ENCODE peak calls at places on chromosomes 5 and 9, in four cellular contexts. J, D, M and V are unnamed samples.
A peak's percentile ranks its signal among the peaks of the same experiment; 100 is the strongest.

GRCh38 chr9:83707518-83707767 is 315 bp downstream of the UBQLN1 start:
- DNase-seq in M (no peak), J (no peak), D (no peak), V (no peak)

GRCh38 chr9:137417161-137418021 is 5.6 kb downstream of the EXD3 start:
- DNase-seq in M (no peak), J (no peak), D (no peak), V (no peak)

GRCh38 chr9:106620081-106620480 is 242.9 kb upstream of the ZNF462 start:
- DNase-seq in J (no peak), M (no peak), D (no peak), V (no peak)

GRCh38 chr9:33852216-33852826 is 35.4 kb downstream of the UBE2R2 start:
- DNase-seq in D (peak; percentile 29), J (peak; percentile 62), M (peak; percentile 5), V (peak; percentile 38)

GRCh38 chr5:126341906-126342625 is 81.1 kb upstream of the GRAMD2B start:
- DNase-seq in J (no peak), M (no peak), D (no peak), V (no peak)

GRCh38 chr5:138833095-138833494 is 42.0 kb downstream of the LRRTM2 start:
- DNase-seq in M (no peak), D (no peak), J (no peak), V (no peak)

GRCh38 chr5:74334034-74334433 is 306.5 kb downstream of the ENC1 start:
- DNase-seq in M (no peak), D (no peak), J (no peak), V (no peak)

GRCh38 chr5:83401122-83401620 is 70.4 kb upstream of the VCAN start:
- DNase-seq in M (no peak), J (peak; percentile 28), D (no peak), V (no peak)

GRCh38 chr5:77224672-77225355 is 14.3 kb downstream of the PDE8B start:
- DNase-seq in D (no peak), J (no peak), M (no peak), V (no peak)

GRCh38 chr9:110180713-110181434 is 27.1 kb downstream of the C9orf152 start:
- DNase-seq in J (peak; percentile 90), D (no peak), M (no peak), V (no peak)